ENCODE peak calls at places on chromosomes 6 and 20, in six cellular contexts. One of them, this sample, is unnamed.

GRCh38 chr20:9331707-9332435 is 182.5 kb upstream of the LAMP5 start:
- DNase-seq in neuronal stem cell: peak
- DNase-seq in mammary epithelial cell: no peak
- DNase-seq in PC-3: no peak
- DNase-seq in Peyer's patch: no peak
- DNase-seq in PC-9: no peak
- DNase-seq in this sample: no peak

GRCh38 chr6:116412270-116412669 is 41.5 kb downstream of the DSE start:
- DNase-seq in mammary epithelial cell: no peak
- DNase-seq in PC-9: no peak
- DNase-seq in PC-3: no peak
- DNase-seq in neuronal stem cell: no peak
- DNase-seq in Peyer's patch: no peak
- DNase-seq in this sample: no peak

GRCh38 chr6:160832422-160832821 is 130.4 kb downstream of the PLG start:
- DNase-seq in PC-3: no peak
- DNase-seq in mammary epithelial cell: no peak
- DNase-seq in PC-9: no peak
- DNase-seq in Peyer's patch: no peak
- DNase-seq in neuronal stem cell: no peak
- DNase-seq in this sample: no peak

GRCh38 chr20:58065508-58066361 is 162.7 kb downstream of the ANKRD60 start:
- DNase-seq in PC-9: peak
- DNase-seq in PC-3: peak
- DNase-seq in mammary epithelial cell: peak
- DNase-seq in neuronal stem cell: no peak
- DNase-seq in Peyer's patch: peak
- DNase-seq in this sample: no peak

GRCh38 chr6:44738652-44739141 is 351.2 kb downstream of the CDC5L start:
- DNase-seq in mammary epithelial cell: peak
- DNase-seq in Peyer's patch: peak
- DNase-seq in neuronal stem cell: no peak
- DNase-seq in PC-3: no peak
- DNase-seq in PC-9: no peak
- DNase-seq in this sample: no peak

GRCh38 chr6:138657026-138657425 is 116.5 kb upstream of the CCDC28A start:
- DNase-seq in Peyer's patch: no peak
- DNase-seq in PC-9: no peak
- DNase-seq in mammary epithelial cell: no peak
- DNase-seq in neuronal stem cell: no peak
- DNase-seq in PC-3: no peak
- DNase-seq in this sample: no peak

GRCh38 chr20:23042270-23042669 is 7.2 kb downstream of the SSTR4 start:
- DNase-seq in mammary epithelial cell: no peak
- DNase-seq in neuronal stem cell: no peak
- DNase-seq in PC-3: no peak
- DNase-seq in PC-9: no peak
- DNase-seq in Peyer's patch: no peak
- DNase-seq in this sample: no peak

GRCh38 chr6:78629154-78629721 is 238.1 kb upstream of the IRAK1BP1 start:
- DNase-seq in mammary epithelial cell: no peak
- DNase-seq in PC-3: no peak
- DNase-seq in Peyer's patch: peak
- DNase-seq in PC-9: no peak
- DNase-seq in neuronal stem cell: no peak
- DNase-seq in this sample: peak

GRCh38 chr6:137341721-137342195 is 122.6 kb upstream of the IFNGR1 start:
- DNase-seq in Peyer's patch: peak
- DNase-seq in mammary epithelial cell: no peak
- DNase-seq in PC-9: peak
- DNase-seq in neuronal stem cell: no peak
- DNase-seq in PC-3: peak
- DNase-seq in this sample: peak

GRCh38 chr20:62392621-62393164 is 5.8 kb downstream of the RPS21 start:
- DNase-seq in Peyer's patch: no peak
- DNase-seq in PC-3: no peak
- DNase-seq in neuronal stem cell: no peak
- DNase-seq in PC-9: no peak
- DNase-seq in mammary epithelial cell: no peak
- DNase-seq in this sample: no peak

GRCh38 chr6:25961619-25962367 is 809 bp upstream of the TRIM38 start:
- DNase-seq in mammary epithelial cell: no peak
- DNase-seq in PC-9: no peak
- DNase-seq in Peyer's patch: no peak
- DNase-seq in neuronal stem cell: no peak
- DNase-seq in PC-3: no peak
- DNase-seq in this sample: no peak

GRCh38 chr20:1373614-1374013 is 19.2 kb downstream of the FKBP1A start:
- DNase-seq in Peyer's patch: no peak
- DNase-seq in PC-3: no peak
- DNase-seq in PC-9: no peak
- DNase-seq in mammary epithelial cell: no peak
- DNase-seq in neuronal stem cell: no peak
- DNase-seq in this sample: peak

GRCh38 chr6:45423111-45423900 is 45.6 kb upstream of the SUPT3H start:
- DNase-seq in mammary epithelial cell: peak
- DNase-seq in PC-3: peak
- DNase-seq in neuronal stem cell: peak
- DNase-seq in Peyer's patch: peak
- DNase-seq in PC-9: no peak
- DNase-seq in this sample: peak

GRCh38 chr6:3176562-3177355 is 19.4 kb upstream of the TUBB2A start:
- DNase-seq in mammary epithelial cell: peak
- DNase-seq in PC-9: peak
- DNase-seq in neuronal stem cell: no peak
- DNase-seq in PC-3: peak
- DNase-seq in Peyer's patch: peak
- DNase-seq in this sample: no peak

GRCh38 chr6:134047673-134048072 is 4.8 kb downstream of the SLC2A12 start:
- DNase-seq in Peyer's patch: no peak
- DNase-seq in mammary epithelial cell: no peak
- DNase-seq in neuronal stem cell: no peak
- DNase-seq in PC-3: no peak
- DNase-seq in PC-9: no peak
- DNase-seq in this sample: no peak

GRCh38 chr20:52500150-52500549 is 308.6 kb upstream of the ZFP64 start:
- DNase-seq in neuronal stem cell: peak
- DNase-seq in PC-3: no peak
- DNase-seq in Peyer's patch: no peak
- DNase-seq in PC-9: no peak
- DNase-seq in mammary epithelial cell: no peak
- DNase-seq in this sample: no peak

GRCh38 chr6:55836945-55837344 is 38.4 kb downstream of the BMP5 start:
- DNase-seq in PC-3: no peak
- DNase-seq in PC-9: no peak
- DNase-seq in mammary epithelial cell: no peak
- DNase-seq in Peyer's patch: no peak
- DNase-seq in neuronal stem cell: no peak
- DNase-seq in this sample: peak

GRCh38 chr20:63183422-63184146 is 32.3 kb downstream of the YTHDF1 start:
- DNase-seq in PC-9: peak
- DNase-seq in Peyer's patch: peak
- DNase-seq in PC-3: peak
- DNase-seq in neuronal stem cell: peak
- DNase-seq in mammary epithelial cell: no peak
- DNase-seq in this sample: peak

GRCh38 chr6:148952147-148953041 is 205.6 kb downstream of the UST start:
- DNase-seq in mammary epithelial cell: peak
- DNase-seq in Peyer's patch: no peak
- DNase-seq in PC-9: no peak
- DNase-seq in neuronal stem cell: no peak
- DNase-seq in PC-3: peak
- DNase-seq in this sample: no peak

GRCh38 chr6:135920689-135921088 is 69.2 kb downstream of the PDE7B start:
- DNase-seq in neuronal stem cell: no peak
- DNase-seq in mammary epithelial cell: no peak
- DNase-seq in PC-9: no peak
- DNase-seq in Peyer's patch: no peak
- DNase-seq in PC-3: no peak
- DNase-seq in this sample: no peak

GRCh38 chr6:137589067-137589848 is 95.1 kb upstream of the OLIG3 start:
- DNase-seq in PC-3: peak
- DNase-seq in mammary epithelial cell: peak
- DNase-seq in PC-9: peak
- DNase-seq in neuronal stem cell: no peak
- DNase-seq in Peyer's patch: peak
- DNase-seq in this sample: peak

GRCh38 chr20:59858425-59858824 is 75.0 kb downstream of the SYCP2 start:
- DNase-seq in Peyer's patch: no peak
- DNase-seq in mammary epithelial cell: no peak
- DNase-seq in PC-3: no peak
- DNase-seq in neuronal stem cell: no peak
- DNase-seq in PC-9: no peak
- DNase-seq in this sample: no peak

GRCh38 chr20:50877232-50877631 is 54.0 kb downstream of the ADNP start:
- DNase-seq in PC-3: no peak
- DNase-seq in Peyer's patch: no peak
- DNase-seq in neuronal stem cell: no peak
- DNase-seq in PC-9: no peak
- DNase-seq in mammary epithelial cell: no peak
- DNase-seq in this sample: no peak

GRCh38 chr6:96784650-96785049 is 52.6 kb downstream of the GPR63 start:
- DNase-seq in PC-9: no peak
- DNase-seq in PC-3: no peak
- DNase-seq in neuronal stem cell: no peak
- DNase-seq in Peyer's patch: no peak
- DNase-seq in mammary epithelial cell: no peak
- DNase-seq in this sample: no peak

GRCh38 chr6:35305117-35305516 is 7.5 kb downstream of the DEF6 start:
- DNase-seq in neuronal stem cell: no peak
- DNase-seq in PC-3: peak
- DNase-seq in Peyer's patch: peak
- DNase-seq in mammary epithelial cell: no peak
- DNase-seq in PC-9: no peak
- DNase-seq in this sample: no peak

GRCh38 chr6:105881608-105882007 is 204.5 kb upstream of the PRDM1 start:
- DNase-seq in PC-9: no peak
- DNase-seq in mammary epithelial cell: no peak
- DNase-seq in neuronal stem cell: no peak
- DNase-seq in Peyer's patch: no peak
- DNase-seq in PC-3: no peak
- DNase-seq in this sample: no peak

GRCh38 chr6:105884426-105884825 is 201.7 kb upstream of the PRDM1 start:
- DNase-seq in mammary epithelial cell: no peak
- DNase-seq in PC-9: no peak
- DNase-seq in neuronal stem cell: no peak
- DNase-seq in PC-3: no peak
- DNase-seq in Peyer's patch: no peak
- DNase-seq in this sample: no peak

GRCh38 chr6:105882071-105882803 is 203.9 kb upstream of the PRDM1 start:
- DNase-seq in PC-9: no peak
- DNase-seq in Peyer's patch: no peak
- DNase-seq in neuronal stem cell: no peak
- DNase-seq in PC-3: peak
- DNase-seq in mammary epithelial cell: no peak
- DNase-seq in this sample: no peak

GRCh38 chr6:105883966-105884365 is 202.2 kb upstream of the PRDM1 start:
- DNase-seq in Peyer's patch: no peak
- DNase-seq in neuronal stem cell: no peak
- DNase-seq in PC-9: no peak
- DNase-seq in PC-3: no peak
- DNase-seq in mammary epithelial cell: no peak
- DNase-seq in this sample: no peak

GRCh38 chr6:105882833-105883232 is 203.3 kb upstream of the PRDM1 start:
- DNase-seq in neuronal stem cell: no peak
- DNase-seq in mammary epithelial cell: no peak
- DNase-seq in Peyer's patch: no peak
- DNase-seq in PC-9: peak
- DNase-seq in PC-3: no peak
- DNase-seq in this sample: no peak
- H3K4me3 ChIP-seq in neuronal stem cell: no peak
- H3K4me3 ChIP-seq in mammary epithelial cell: no peak
- H3K4me3 ChIP-seq in Peyer's patch: no peak
- H3K4me3 ChIP-seq in PC-9: no peak
- H3K4me3 ChIP-seq in PC-3: no peak
- H3K4me3 ChIP-seq in this sample: no peak

GRCh38 chr6:113767985-113768384 is 89.2 kb upstream of the MARCKS start:
- DNase-seq in neuronal stem cell: no peak
- DNase-seq in PC-3: no peak
- DNase-seq in mammary epithelial cell: no peak
- DNase-seq in Peyer's patch: no peak
- DNase-seq in PC-9: no peak
- DNase-seq in this sample: no peak
- H3K4me3 ChIP-seq in neuronal stem cell: no peak
- H3K4me3 ChIP-seq in PC-3: no peak
- H3K4me3 ChIP-seq in mammary epithelial cell: no peak
- H3K4me3 ChIP-seq in Peyer's patch: no peak
- H3K4me3 ChIP-seq in PC-9: no peak
- H3K4me3 ChIP-seq in this sample: no peak

DNA sequence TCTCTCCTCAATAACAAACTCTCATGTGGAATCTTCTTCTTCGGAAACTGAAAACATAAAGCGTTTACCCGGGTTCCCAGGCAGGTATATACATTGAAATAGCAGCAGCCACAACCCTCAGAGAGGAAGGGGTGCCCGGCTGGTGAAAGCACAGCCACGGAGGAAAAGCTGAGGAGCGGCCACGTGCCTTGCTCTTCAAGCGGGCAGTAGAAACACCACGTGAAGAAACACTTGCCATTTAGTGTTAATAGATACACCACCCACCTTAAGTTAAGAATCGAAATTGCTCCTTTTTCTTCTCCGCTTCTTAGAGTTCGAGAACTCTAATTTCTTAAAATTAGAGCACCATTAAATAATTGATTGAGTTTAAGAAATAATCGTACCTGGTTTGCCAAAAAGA is 305 bp downstream of the THBS2 start:
- DNase-seq in neuronal stem cell: no peak
- DNase-seq in PC-9: no peak
- DNase-seq in Peyer's patch: peak
- DNase-seq in PC-3: no peak
- DNase-seq in mammary epithelial cell: no peak
- DNase-seq in this sample: no peak
- H3K4me3 ChIP-seq in neuronal stem cell: peak
- H3K4me3 ChIP-seq in PC-9: no peak
- H3K4me3 ChIP-seq in Peyer's patch: no peak
- H3K4me3 ChIP-seq in PC-3: no peak
- H3K4me3 ChIP-seq in mammary epithelial cell: no peak
- H3K4me3 ChIP-seq in this sample: peak

GRCh38 chr6:46629698-46630097 is 22.9 kb downstream of the CYP39A1 start:
- DNase-seq in neuronal stem cell: no peak
- DNase-seq in PC-9: no peak
- DNase-seq in PC-3: no peak
- DNase-seq in Peyer's patch: no peak
- DNase-seq in mammary epithelial cell: no peak
- DNase-seq in this sample: no peak

GRCh38 chr6:46626228-46626909 is 26.2 kb downstream of the CYP39A1 start:
- DNase-seq in mammary epithelial cell: peak
- DNase-seq in PC-9: peak
- DNase-seq in neuronal stem cell: peak
- DNase-seq in Peyer's patch: no peak
- DNase-seq in PC-3: peak
- DNase-seq in this sample: no peak

GRCh38 chr6:46628976-46629375 is 23.6 kb downstream of the CYP39A1 start:
- DNase-seq in PC-9: no peak
- DNase-seq in PC-3: no peak
- DNase-seq in mammary epithelial cell: no peak
- DNase-seq in neuronal stem cell: no peak
- DNase-seq in Peyer's patch: no peak
- DNase-seq in this sample: peak

GRCh38 chr6:46628498-46628897 is 24.1 kb downstream of the CYP39A1 start:
- DNase-seq in PC-3: no peak
- DNase-seq in neuronal stem cell: no peak
- DNase-seq in mammary epithelial cell: no peak
- DNase-seq in PC-9: no peak
- DNase-seq in Peyer's patch: no peak
- DNase-seq in this sample: no peak

GRCh38 chr6:46626976-46627375 is 25.6 kb downstream of the CYP39A1 start:
- DNase-seq in Peyer's patch: no peak
- DNase-seq in PC-3: no peak
- DNase-seq in mammary epithelial cell: no peak
- DNase-seq in PC-9: no peak
- DNase-seq in neuronal stem cell: no peak
- DNase-seq in this sample: no peak
- H3K4me3 ChIP-seq in Peyer's patch: no peak
- H3K4me3 ChIP-seq in PC-3: no peak
- H3K4me3 ChIP-seq in mammary epithelial cell: no peak
- H3K4me3 ChIP-seq in PC-9: no peak
- H3K4me3 ChIP-seq in neuronal stem cell: no peak
- H3K4me3 ChIP-seq in this sample: no peak